ENCODE peak calls at places on chromosomes 12 and 14, in seven cellular contexts. H, Y, V, E, I, U and C are unnamed samples.

GRCh38 chr12:15629108-15629507 is 160.1 kb downstream of the EPS8 start:
- DNase-seq in H (no peak), Y (no peak), V (no peak), E (no peak), I (peak; percentile 99), U (peak; percentile 63), C (no peak)

GRCh38 chr12:9794484-9795063 is 32.7 kb upstream of the KLRF1 start:
- DNase-seq in H (no peak), Y (no peak), V (no peak), E (no peak), I (no peak), U (no peak), C (no peak)

GRCh38 chr12:2930865-2931264 is 28.3 kb upstream of the TEAD4 start:
- DNase-seq in H (peak; percentile 43), Y (no peak), V (no peak), E (no peak), I (no peak), U (no peak), C (no peak)

GRCh38 chr12:14261861-14262260 is 103.6 kb upstream of the ATF7IP start:
- DNase-seq in H (no peak), Y (no peak), V (no peak), E (no peak), I (no peak), U (no peak), C (no peak)

GRCh38 chr14:92729632-92730358 is 18.6 kb downstream of the LGMN start:
- DNase-seq in H (no peak), Y (no peak), V (no peak), E (no peak), I (peak; percentile 93), U (no peak), C (no peak)

GRCh38 chr12:6370994-6371754 is 4.2 kb downstream of the SCNN1A start:
- DNase-seq in H (no peak), Y (no peak), V (no peak), E (no peak), I (peak; percentile 48), U (no peak), C (no peak)

GRCh38 chr14:23577004-23577681 is 1.4 kb downstream of the JPH4 start:
- DNase-seq in H (peak; percentile 54), Y (no peak), V (no peak), E (no peak), I (no peak), U (peak; percentile 42), C (no peak)

GRCh38 chr12:14756331-14757143 is 46.7 kb downstream of the WBP11 start:
- DNase-seq in H (peak; percentile 39), Y (no peak), V (no peak), E (no peak), I (no peak), U (no peak), C (no peak)

GRCh38 chr12:38149395-38150073 is 167.0 kb upstream of the ALG10B start:
- DNase-seq in H (no peak), Y (no peak), V (no peak), E (no peak), I (no peak), U (no peak), C (no peak)

GRCh38 chr14:73715707-73716106 is 1.5 kb upstream of the PNMA1 start:
- DNase-seq in H (no peak), Y (no peak), V (no peak), E (no peak), I (no peak), U (no peak), C (no peak)

GRCh38 chr12:50780016-50780415 is 16.1 kb downstream of the ATF1 start:
- DNase-seq in H (no peak), Y (no peak), V (no peak), E (no peak), I (no peak), U (no peak), C (no peak)

GRCh38 chr14:71452987-71453386 is 479.2 kb upstream of the RGS6 start:
- DNase-seq in H (no peak), Y (no peak), V (no peak), E (no peak), I (no peak), U (no peak), C (no peak)

GRCh38 chr12:23352670-23353069 is 596.8 kb downstream of the SOX5 start:
- DNase-seq in H (no peak), Y (no peak), V (no peak), E (no peak), I (no peak), U (no peak), C (no peak)

GRCh38 chr12:128976120-128976519 is 122.8 kb downstream of the GLT1D1 start:
- DNase-seq in H (no peak), Y (no peak), V (no peak), E (no peak), I (no peak), U (no peak), C (no peak)

GRCh38 chr12:34405286-34406227 is 383.3 kb downstream of the ALG10 start:
- DNase-seq in H (peak; percentile 1), Y (no peak), V (no peak), E (peak; percentile 4), I (no peak), U (peak; percentile 34), C (peak; percentile 7)

GRCh38 chr14:58705066-58705465 is 67.3 kb downstream of the DACT1 start:
- DNase-seq in H (peak; percentile 51), Y (no peak), V (no peak), E (no peak), I (peak; percentile 12), U (no peak), C (no peak)

GRCh38 chr12:65121049-65121955 is at the start of gene WIF1:
- DNase-seq in H (peak; percentile 31), Y (no peak), V (no peak), E (peak; percentile 27), I (peak; percentile 2), U (no peak), C (no peak)

GRCh38 chr12:25009511-25010092 is 60.7 kb upstream of the BCAT1 start:
- DNase-seq in H (no peak), Y (no peak), V (no peak), E (no peak), I (no peak), U (no peak), C (no peak)

GRCh38 chr12:105799103-105799502 is 339.7 kb downstream of the NUAK1 start:
- DNase-seq in H (no peak), Y (no peak), V (no peak), E (no peak), I (no peak), U (no peak), C (no peak)

GRCh38 chr12:114163766-114164165 is 197.6 kb upstream of the RBM19 start:
- DNase-seq in H (no peak), Y (no peak), V (no peak), E (no peak), I (peak; percentile 68), U (no peak), C (no peak)